ENCODE peak calls at places on chromosomes 3 and 15, in ten cellular contexts. L, C, F, X, N, V, B, I, A and T are unnamed samples.

GRCh38 chr15:56537881-56538280 is 72.9 kb upstream of the MNS1 start:
- DNase-seq in X (peak; percentile 21), L (no peak), C (peak; percentile 45), I (no peak), B (no peak), A (no peak), N (peak; percentile 6), V (no peak), F (no peak), T (no peak)

GRCh38 chr3:183591881-183592521 is 36.5 kb upstream of the KLHL6 start:
- DNase-seq in L (no peak), C (no peak), N (no peak), F (no peak), A (peak; percentile 42), B (no peak), I (no peak), X (no peak), V (peak; percentile 20), T (peak; percentile 15)

GRCh38 chr3:15796771-15797599 is 794 bp downstream of the ANKRD28 start:
- DNase-seq in I (peak; percentile 44), C (peak; percentile 42), N (peak; percentile 84), V (peak; percentile 72), B (peak; percentile 75), F (no peak), X (peak; percentile 9), A (peak; percentile 74), L (no peak), T (peak; percentile 80)

GRCh38 chr3:3087279-3087678 is 22.9 kb downstream of the IL5RA start:
- DNase-seq in A (no peak), F (no peak), X (no peak), L (no peak), I (no peak), C (no peak), V (no peak), B (no peak), N (no peak), T (no peak)

GRCh38 chr3:41863024-41863423 is 98.9 kb downstream of the ULK4 start:
- DNase-seq in V (no peak), X (no peak), A (no peak), N (no peak), C (no peak), F (no peak), B (peak; percentile 15), I (no peak), L (no peak), T (no peak)

GRCh38 chr3:195261925-195262324 is 9.0 kb downstream of the XXYLT1 start:
- DNase-seq in N (no peak), X (no peak), F (no peak), A (no peak), C (no peak), L (no peak), V (no peak), B (no peak), I (no peak), T (no peak)

GRCh38 chr3:18376682-18377081 is 48.5 kb downstream of the SATB1 start:
- DNase-seq in C (no peak), L (no peak), N (no peak), F (no peak), X (no peak), A (no peak), V (no peak), B (no peak), I (no peak), T (no peak)

GRCh38 chr3:188417329-188417728 is 263.4 kb downstream of the LPP start:
- DNase-seq in A (peak; percentile 50), B (no peak), F (no peak), L (no peak), N (no peak), C (no peak), I (no peak), V (no peak), X (no peak), T (no peak)

GRCh38 chr3:14552041-14552648 is 12.0 kb upstream of the GRIP2 start:
- DNase-seq in A (no peak), F (no peak), I (no peak), B (no peak), C (no peak), V (no peak), N (no peak), X (no peak), L (no peak), T (no peak)

GRCh38 chr15:39195988-39196486 is 384.8 kb upstream of the THBS1 start:
- DNase-seq in I (peak; percentile 55), L (no peak), X (no peak), B (peak; percentile 100), C (no peak), V (peak; percentile 58), F (no peak), A (peak; percentile 82), N (peak; percentile 92), T (peak; percentile 71)

GRCh38 chr3:61956236-61956635 is 394.9 kb downstream of the PTPRG start:
- DNase-seq in I (no peak), F (no peak), N (peak; percentile 75), C (no peak), A (peak; percentile 71), V (peak; percentile 68), B (peak; percentile 65), L (no peak), X (peak; percentile 21), T (peak; percentile 73)
- H3K4me3 ChIP-seq in I (no peak overlapping the region), F (no peak overlapping the region), N (no peak overlapping the region), C (no peak overlapping the region), A (peak overlapping the region; percentile 68), V (peak overlapping the region; percentile 13), B (no peak overlapping the region), L (no peak overlapping the region), X (no peak overlapping the region), T (peak overlapping the region; percentile 11)

GRCh38 chr15:52112203-52112750 is 298 bp downstream of the BCL2L10 start:
- DNase-seq in A (peak; percentile 48), L (no peak), V (no peak), N (no peak), I (no peak), F (no peak), C (no peak), B (no peak), X (peak; percentile 42), T (no peak)
- H3K4me3 ChIP-seq in A (peak overlapping the region; percentile 55), L (peak overlapping the region; percentile 62), V (peak overlapping the region; percentile 43), N (peak overlapping the region; percentile 26), I (peak overlapping the region; percentile 49), F (no peak overlapping the region), C (peak overlapping the region; percentile 58), B (peak overlapping the region; percentile 41), X (no peak overlapping the region), T (peak overlapping the region; percentile 41)

GRCh38 chr3:51391566-51392300 is 648 bp downstream of the RBM15B start:
- DNase-seq in L (no peak), N (peak; percentile 54), C (no peak), X (peak; percentile 38), A (peak; percentile 57), F (no peak), B (peak; percentile 37), V (peak; percentile 42), I (peak; percentile 12), T (peak; percentile 46)

GRCh38 chr3:51392301-51393095 is 1.4 kb downstream of the RBM15B start:
- DNase-seq in L (no peak), C (no peak), X (no peak), N (no peak), A (no peak), I (no peak), V (no peak), B (no peak), F (no peak), T (no peak)

GRCh38 chr3:51394541-51394940 is 3.5 kb downstream of the RBM15B start:
- DNase-seq in X (no peak), V (no peak), L (no peak), C (no peak), F (no peak), B (no peak), A (no peak), I (no peak), N (no peak), T (no peak)

GRCh38 chr3:51393096-51393495 is 2.0 kb downstream of the RBM15B start:
- DNase-seq in F (no peak), X (no peak), N (no peak), V (no peak), I (no peak), L (no peak), C (no peak), A (no peak), B (no peak), T (no peak)

DNA sequence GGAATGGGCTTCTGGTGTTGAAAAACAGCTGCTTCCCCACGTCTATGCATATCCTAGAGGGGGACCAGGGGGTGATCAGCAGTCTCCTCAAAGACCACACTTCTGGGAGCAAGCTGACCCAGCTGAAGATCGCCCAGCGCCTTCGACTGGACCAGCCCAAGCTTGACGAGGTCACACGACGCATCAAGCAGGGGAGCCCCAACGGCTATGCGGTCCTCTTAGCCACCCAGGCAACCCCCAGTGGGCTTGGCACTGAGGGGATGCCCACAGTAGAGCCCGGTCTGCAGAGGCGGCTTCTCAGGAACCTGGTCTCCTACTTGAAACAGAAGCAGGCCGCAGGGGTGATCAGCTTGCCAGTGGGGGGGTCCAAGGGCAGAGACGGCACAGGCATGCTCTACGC is 2.5 kb downstream of the RBM15B start:
- DNase-seq in I (no peak), V (no peak), C (no peak), X (no peak), A (no peak), L (no peak), N (no peak), B (no peak), F (no peak), T (no peak)
- H3K4me3 ChIP-seq in I (no peak overlapping the region), V (no peak overlapping the region), C (no peak overlapping the region), X (no peak overlapping the region), A (no peak overlapping the region), L (no peak overlapping the region), N (no peak overlapping the region), B (no peak overlapping the region), F (no peak overlapping the region), T (no peak overlapping the region)

GRCh38 chr3:23111799-23112198 is 91.3 kb upstream of the UBE2E2 start:
- DNase-seq in L (no peak), N (no peak), A (no peak), F (no peak), C (no peak), B (no peak), X (no peak), I (no peak), V (no peak), T (no peak)

GRCh38 chr3:23113455-23114171 is 89.5 kb upstream of the UBE2E2 start:
- DNase-seq in B (peak; percentile 91), V (peak; percentile 50), X (no peak), F (peak; percentile 15), C (no peak), L (no peak), A (peak; percentile 58), I (peak; percentile 24), N (peak; percentile 24), T (peak; percentile 68)

GRCh38 chr3:23114479-23114878 is 88.6 kb upstream of the UBE2E2 start:
- DNase-seq in B (no peak), N (no peak), L (no peak), A (no peak), C (no peak), F (no peak), X (no peak), V (peak; percentile 5), I (no peak), T (peak; percentile 27)

GRCh38 chr3:23111286-23111685 is 91.8 kb upstream of the UBE2E2 start:
- DNase-seq in F (no peak), X (no peak), N (no peak), B (no peak), L (no peak), V (no peak), C (no peak), A (no peak), I (no peak), T (no peak)

DNA sequence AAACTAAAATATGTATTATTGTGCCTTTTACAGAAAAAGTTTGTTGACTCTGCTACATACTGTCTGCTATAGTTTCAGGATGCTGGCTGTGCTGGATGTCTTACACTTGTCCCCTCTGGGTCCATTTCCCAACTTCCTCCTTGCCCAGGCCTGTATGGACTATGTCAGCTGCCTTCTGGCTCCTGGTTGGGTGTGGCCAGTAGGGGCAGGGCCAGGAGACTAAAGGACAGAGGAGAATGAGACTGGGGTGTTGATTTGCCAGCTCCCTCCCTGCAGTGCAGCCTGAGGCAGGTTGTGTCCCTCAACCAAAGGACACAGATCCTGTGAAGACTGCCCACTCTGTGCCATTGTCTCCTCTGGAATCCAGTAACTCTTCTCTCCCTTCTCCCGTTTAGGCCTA is 90.6 kb upstream of the UBE2E2 start:
- DNase-seq in X (no peak), A (no peak), N (no peak), I (no peak), B (peak; percentile 33), F (no peak), V (no peak), L (no peak), C (no peak), T (no peak)
- H3K4me3 ChIP-seq in X (no peak overlapping the region), A (no peak overlapping the region), N (no peak overlapping the region), I (no peak overlapping the region), B (no peak overlapping the region), F (no peak overlapping the region), V (no peak overlapping the region), L (no peak overlapping the region), C (no peak overlapping the region), T (no peak overlapping the region)